ENCODE peak calls at places on chromosome 9, in nine cellular contexts. A, I, C, X, Q, P, S, T and O are unnamed samples.

GRCh38 chr9:3908731-3909130 is 382.9 kb upstream of the RFX3 start:
- DNase-seq in X (no peak), A (no peak), S (no peak), I (no peak), Q (no peak), T (peak; percentile 20), P (no peak), C (no peak), O (no peak)

GRCh38 chr9:134344821-134345310 is 18.6 kb downstream of the RXRA start:
- DNase-seq in A (no peak), X (no peak), S (no peak), T (no peak), P (no peak), Q (no peak), I (no peak), C (no peak), O (no peak)

GRCh38 chr9:36817160-36817834 is 216.8 kb downstream of the PAX5 start:
- DNase-seq in Q (no peak), T (no peak), A (no peak), S (no peak), I (no peak), C (no peak), P (no peak), X (no peak), O (no peak)

GRCh38 chr9:98256632-98257218 is 1.3 kb upstream of the TBC1D2 start:
- DNase-seq in X (no peak), C (no peak), A (no peak), I (peak; percentile 50), P (no peak), Q (no peak), S (no peak), T (no peak), O (no peak)

GRCh38 chr9:99075246-99075912 is 29.5 kb upstream of the TGFBR1 start:
- DNase-seq in S (peak; percentile 81), X (peak; percentile 48), Q (no peak), P (no peak), I (no peak), C (peak; percentile 42), A (no peak), T (no peak), O (no peak)

GRCh38 chr9:94563548-94563947 is 8.7 kb downstream of the PCAT7 start:
- DNase-seq in X (no peak), I (no peak), P (no peak), S (no peak), A (no peak), T (no peak), Q (no peak), C (no peak), O (no peak)

GRCh38 chr9:463455-464125 is 248.9 kb downstream of the DOCK8 start:
- DNase-seq in Q (no peak), C (no peak), I (no peak), X (peak; percentile 53), S (no peak), T (no peak), A (no peak), P (no peak), O (no peak)

GRCh38 chr9:123925820-123926219 is 4.1 kb downstream of the DENND1A start:
- DNase-seq in C (peak; percentile 5), Q (no peak), T (no peak), I (no peak), P (no peak), A (no peak), S (no peak), X (peak; percentile 91), O (no peak)

GRCh38 chr9:38421498-38422211 is 2.6 kb downstream of the IGFBPL1 start:
- DNase-seq in S (peak; percentile 85), X (no peak), A (no peak), I (peak; percentile 78), Q (no peak), C (no peak), P (no peak), T (no peak), O (no peak)

GRCh38 chr9:25677301-25678146 is 720 bp downstream of the TUSC1 start:
- DNase-seq in Q (peak; percentile 90), A (peak; percentile 90), S (peak; percentile 86), T (peak; percentile 73), C (peak; percentile 86), P (peak; percentile 33), X (peak; percentile 58), I (peak; percentile 88), O (peak; percentile 79)

GRCh38 chr9:38107811-38108304 is 38.8 kb upstream of the SHB start:
- DNase-seq in Q (no peak), S (peak; percentile 80), A (no peak), X (peak; percentile 40), C (no peak), I (no peak), T (no peak), P (no peak), O (peak; percentile 25)

GRCh38 chr9:88174324-88174723 is 36.0 kb upstream of the SPATA31C2 start:
- DNase-seq in S (no peak), I (peak; percentile 28), Q (no peak), C (no peak), A (no peak), T (no peak), P (no peak), X (no peak), O (no peak)
- H3K36me3 ChIP-seq in S (no peaks in the 10 kb centered on the region), I (no peaks in the 10 kb centered on the region), Q (no peaks in the 10 kb centered on the region), C (no peaks in the 10 kb centered on the region), A (no peaks in the 10 kb centered on the region), T (no peaks in the 10 kb centered on the region), P (no peaks in the 10 kb centered on the region), X (no peaks in the 10 kb centered on the region), O (no peaks in the 10 kb centered on the region)

DNA sequence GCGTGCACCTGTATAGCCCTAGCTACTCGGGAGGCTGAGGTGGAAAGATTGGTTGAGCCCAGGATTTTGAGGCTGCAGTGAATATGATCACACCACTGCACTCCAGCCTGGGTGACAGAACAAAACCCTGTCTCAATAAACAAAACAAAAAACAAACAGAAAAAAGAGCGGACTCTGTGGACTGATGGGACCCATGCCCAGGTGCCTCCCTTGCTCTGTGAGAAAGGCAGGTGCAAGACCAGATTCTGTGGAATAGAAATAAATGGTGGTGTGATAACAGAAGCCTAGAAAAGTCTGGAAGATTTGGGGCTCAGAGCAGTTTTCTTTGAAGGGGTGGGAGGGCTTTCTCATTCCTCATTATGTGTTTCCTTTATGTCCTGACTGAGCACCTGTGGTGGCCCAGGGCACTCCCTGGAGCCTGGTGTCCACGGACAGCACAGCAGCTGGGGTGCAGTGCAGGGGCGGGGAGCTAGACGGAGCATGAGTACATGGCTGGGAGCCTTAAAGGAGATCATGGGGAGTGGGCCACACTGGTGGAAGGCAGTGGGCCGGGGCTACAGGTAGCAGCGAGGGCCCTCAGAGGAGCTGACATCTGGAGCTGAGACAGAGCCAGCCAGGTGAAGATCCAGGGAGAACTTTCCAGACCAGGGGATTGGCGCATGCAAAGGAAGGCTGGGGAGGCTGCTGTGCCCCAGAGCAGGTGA is 15.4 kb upstream of the CEL start:
- DNase-seq in A (no peak), T (no peak), S (no peak), I (no peak), P (no peak), Q (no peak), X (no peak), C (no peak), O (no peak)
- H3K36me3 ChIP-seq in A (peaks cover 96% of the 10 kb centered on the region), T (peaks cover 5% of the 10 kb centered on the region), S (peaks cover 20% of the 10 kb centered on the region), I (peaks cover 85% of the 10 kb centered on the region), P (peaks cover 38% of the 10 kb centered on the region), Q (peaks cover 30% of the 10 kb centered on the region), X (peaks cover 5% of the 10 kb centered on the region), C (peaks cover 74% of the 10 kb centered on the region), O (no peaks in the 10 kb centered on the region)

GRCh38 chr9:33310748-33311147 is 20.4 kb downstream of the NFX1 start:
- DNase-seq in A (no peak), T (no peak), X (no peak), C (no peak), Q (no peak), P (no peak), I (no peak), S (no peak), O (no peak)

GRCh38 chr9:33318225-33318624 is 27.9 kb downstream of the NFX1 start:
- DNase-seq in T (no peak), P (no peak), C (no peak), S (no peak), X (no peak), Q (no peak), A (no peak), I (no peak), O (no peak)

GRCh38 chr9:33311953-33312352 is 21.6 kb downstream of the NFX1 start:
- DNase-seq in C (no peak), I (no peak), A (no peak), P (no peak), S (no peak), X (no peak), Q (no peak), T (no peak), O (no peak)

GRCh38 chr9:33318781-33319180 is 28.5 kb downstream of the NFX1 start:
- DNase-seq in A (no peak), I (no peak), S (no peak), C (no peak), P (no peak), T (no peak), Q (no peak), X (no peak), O (no peak)

DNA sequence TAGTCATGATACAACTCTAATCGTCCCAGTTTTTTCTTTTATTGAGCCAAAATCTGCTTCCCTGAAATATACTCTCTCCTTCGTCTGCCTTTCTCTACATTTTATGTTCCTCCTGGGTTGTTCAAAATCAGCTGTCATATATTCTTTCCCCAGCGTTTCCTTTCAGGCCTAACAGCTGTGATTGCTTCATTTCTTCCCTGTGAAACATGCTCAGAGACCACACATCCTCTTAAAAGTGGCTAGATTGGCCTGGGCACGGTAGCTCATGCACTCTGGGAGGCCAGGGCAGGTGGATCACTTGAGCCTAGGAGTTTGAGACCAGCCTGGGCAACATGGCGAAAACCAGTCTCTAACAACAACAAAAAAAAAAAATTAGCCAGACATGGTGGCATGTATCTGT is 25.1 kb downstream of the NFX1 start:
- DNase-seq in A (no peak), X (no peak), S (no peak), P (no peak), I (no peak), T (no peak), Q (no peak), C (no peak), O (no peak)
- H3K36me3 ChIP-seq in A (peaks cover 99% of the 10 kb centered on the region), X (peaks cover 16% of the 10 kb centered on the region), S (peaks cover 15% of the 10 kb centered on the region), P (peaks cover 9% of the 10 kb centered on the region), I (peaks cover 80% of the 10 kb centered on the region), T (peaks cover 4% of the 10 kb centered on the region), Q (peaks cover 89% of the 10 kb centered on the region), C (peaks cover 92% of the 10 kb centered on the region), O (peaks cover 2% of the 10 kb centered on the region)

GRCh38 chr9:111372297-111372696 is 42.3 kb upstream of the OR2K2 start:
- DNase-seq in Q (no peak), T (no peak), X (no peak), C (no peak), S (no peak), P (no peak), A (no peak), I (no peak), O (no peak)

GRCh38 chr9:111375817-111376564 is 46.0 kb upstream of the OR2K2 start:
- DNase-seq in P (no peak), Q (no peak), C (peak; percentile 32), S (no peak), I (no peak), A (no peak), T (no peak), X (peak; percentile 69), O (no peak)

DNA sequence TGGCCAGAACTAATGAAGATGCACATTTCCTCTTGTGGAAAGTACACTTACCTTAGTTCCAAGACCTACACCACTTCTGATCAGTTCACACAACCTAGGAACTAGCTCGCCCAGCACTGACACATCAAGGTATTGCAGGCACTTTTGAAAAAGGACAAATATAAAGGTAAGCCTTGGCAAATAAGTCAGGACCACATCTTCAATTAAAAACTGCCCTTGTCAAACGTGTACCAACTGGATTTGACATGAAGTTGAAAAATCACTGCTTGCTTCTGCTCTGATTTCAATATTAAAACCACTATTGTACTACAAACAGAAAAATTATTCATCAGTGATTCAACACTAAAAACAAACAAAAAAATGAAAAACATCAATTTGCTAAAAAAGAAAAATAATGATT is 45.0 kb upstream of the OR2K2 start:
- DNase-seq in C (no peak), S (no peak), A (no peak), Q (no peak), P (no peak), X (no peak), T (no peak), I (no peak), O (no peak)
- H3K36me3 ChIP-seq in C (peaks cover 98% of the 10 kb centered on the region), S (peaks cover 7% of the 10 kb centered on the region), A (peaks cover 98% of the 10 kb centered on the region), Q (peaks cover 65% of the 10 kb centered on the region), P (peaks cover 15% of the 10 kb centered on the region), X (peaks cover 46% of the 10 kb centered on the region), T (peaks cover 7% of the 10 kb centered on the region), I (peaks cover 27% of the 10 kb centered on the region), O (no peaks in the 10 kb centered on the region)